ENCODE peak calls at places on chromosomes 4 and X, in ten cellular contexts. M, V, A, P, E, B, I, X, Q and F are unnamed samples.

GRCh38 chr4:150078041-150078995 is at the start of gene DCLK2:
- DNase-seq in M (no peak), V (peak; percentile 54), A (peak; percentile 22), P (peak; percentile 75), E (no peak), B (peak; percentile 67), I (peak; percentile 88), X (no peak), Q (peak; percentile 85), F (peak; percentile 90)

GRCh38 chrX:9677098-9677739 is 88.4 kb downstream of the GPR143 start:
- DNase-seq in M (no peak), V (no peak), A (peak; percentile 28), P (no peak), E (peak; percentile 2), B (no peak), I (peak; percentile 16), X (no peak), Q (peak; percentile 29), F (no peak)

GRCh38 chr4:70734971-70735370 is 13.2 kb downstream of the RUFY3 start:
- DNase-seq in M (no peak), V (no peak), A (no peak), P (no peak), E (no peak), B (no peak), I (no peak), X (no peak), Q (no peak), F (no peak)

GRCh38 chrX:109839694-109840358 is 106.8 kb upstream of the ACSL4 start:
- DNase-seq in M (no peak), V (peak; percentile 32), A (no peak), P (no peak), E (no peak), B (no peak), I (no peak), X (no peak), Q (no peak), F (no peak)

GRCh38 chrX:11688201-11688600 is 22.5 kb upstream of the ARHGAP6 start:
- DNase-seq in M (no peak), V (no peak), A (no peak), P (no peak), E (no peak), B (peak; percentile 24), I (no peak), X (no peak), Q (no peak), F (no peak)

GRCh38 chr4:185123479-185123878 is 19.6 kb upstream of the SLC25A4 start:
- DNase-seq in M (no peak), V (no peak), A (no peak), P (no peak), E (no peak), B (no peak), I (no peak), X (no peak), Q (no peak), F (no peak)

GRCh38 chr4:136281889-136282288 is 1250.4 kb downstream of the PCDH18 start:
- DNase-seq in M (no peak), V (no peak), A (no peak), P (no peak), E (no peak), B (no peak), I (no peak), X (no peak), Q (no peak), F (no peak)

GRCh38 chrX:111671668-111672067 is 9.3 kb upstream of the ALG13 start:
- DNase-seq in M (no peak), V (no peak), A (no peak), P (no peak), E (no peak), B (no peak), I (no peak), X (no peak), Q (no peak), F (peak; percentile 10)

GRCh38 chr4:122313001-122313400 is 65.8 kb upstream of the ADAD1 start:
- DNase-seq in M (no peak), V (no peak), A (no peak), P (no peak), E (no peak), B (no peak), I (no peak), X (no peak), Q (no peak), F (no peak)

GRCh38 chr4:151013944-151014343 is 1.1 kb downstream of the LRBA start:
- DNase-seq in M (no peak), V (no peak), A (no peak), P (peak; percentile 55), E (no peak), B (no peak), I (no peak), X (no peak), Q (no peak), F (no peak)

GRCh38 chr4:110487873-110488272 is 11.9 kb downstream of the ENPEP start:
- DNase-seq in M (no peak), V (peak; percentile 22), A (no peak), P (no peak), E (no peak), B (no peak), I (no peak), X (no peak), Q (no peak), F (peak; percentile 26)

GRCh38 chrX:2967998-2968909 is 38.1 kb upstream of the ARSH start:
- DNase-seq in M (no peak), V (no peak), A (no peak), P (no peak), E (peak; percentile 15), B (no peak), I (peak; percentile 12), X (no peak), Q (no peak), F (peak; percentile 50)

GRCh38 chrX:41779058-41779564 is 55.1 kb downstream of the GPR82 start:
- DNase-seq in M (no peak), V (no peak), A (no peak), P (peak; percentile 83), E (no peak), B (peak; percentile 85), I (no peak), X (no peak), Q (peak; percentile 57), F (peak; percentile 77)